ENCODE peak calls at places on chromosome 1, in nine cellular contexts. X is substantia nigra; U is stimulated activated CD4-positive, alpha-beta T cell treated with anti-CD3 and anti-CD28 coated beads, TNF-alpha, amount 100 ng/mL, for 48 hours; P is activated T-cell treated with anti-CD3 and anti-CD28 coated beads, Interleukin-2, amount 50 U/mL, for 72 hours; L is amygdala; B is T-cell; Z is islet precursor cell; A is NCI-H345; R is activated T-helper 1 cell treated with anti-CD3 and anti-CD28 coated beads, Interleukin-2, amount 50 U/mL, for 16 hours. H is an unnamed sample.

GRCh38 chr1:86522230-86522629 is 24.6 kb upstream of the CLCA4 start:
- DNase-seq in X (no peak), U (no peak), P (no peak), L (no peak), B (no peak), Z (no peak), A (no peak), R (no peak), H (no peak)

GRCh38 chr1:224170748-224171478 is 12.1 kb upstream of the DEGS1 start:
- DNase-seq in X (no peak), U (no peak), P (no peak), L (no peak), B (peak), Z (no peak), A (no peak), R (no peak), H (no peak)

GRCh38 chr1:76799700-76800099 is 67.6 kb upstream of the ST6GALNAC5 start:
- DNase-seq in X (no peak), U (no peak), P (no peak), L (no peak), B (no peak), Z (no peak), A (peak), R (no peak), H (no peak)

GRCh38 chr1:20792177-20792576 is 5.1 kb upstream of the HP1BP3 start:
- DNase-seq in X (no peak), U (no peak), P (no peak), L (no peak), B (no peak), Z (peak), A (no peak), R (no peak), H (no peak)

GRCh38 chr1:39508857-39509305 is 17.4 kb downstream of the BMP8A start:
- DNase-seq in X (no peak), U (no peak), P (peak), L (no peak), B (no peak), Z (peak), A (no peak), R (no peak), H (no peak)

GRCh38 chr1:53218201-53218600 is 2.2 kb downstream of the CZIB start:
- DNase-seq in X (no peak), U (no peak), P (no peak), L (no peak), B (no peak), Z (no peak), A (no peak), R (no peak), H (no peak)

GRCh38 chr1:24926596-24927249 is 3.4 kb downstream of the RUNX3 start:
- DNase-seq in X (no peak), U (no peak), P (no peak), L (no peak), B (no peak), Z (no peak), A (no peak), R (no peak), H (no peak)

GRCh38 chr1:100785399-100786082 is 66.0 kb downstream of the VCAM1 start:
- DNase-seq in X (no peak), U (no peak), P (no peak), L (no peak), B (no peak), Z (no peak), A (no peak), R (no peak), H (no peak)

GRCh38 chr1:166975361-166976129 is at the start of gene ILDR2:
- DNase-seq in X (peak), U (peak), P (peak), L (peak), B (peak), Z (peak), A (peak), R (peak), H (peak)

H was measured in NCI-H82.